ENCODE peak calls at places on chromosomes 6 and 20, in six cellular contexts. X is GM13976, R is RWPE1, L is tibial artery, S is epithelial cell of esophagus, V is cardiac fibroblast. O is an unnamed sample.

GRCh38 chr6:25173951-25174474 is 105.2 kb upstream of the CARMIL1 start:
- DNase-seq in V (peak), S (peak), L (no peak), R (peak), X (no peak), O (peak)

GRCh38 chr6:40874495-40874894 is 164.5 kb downstream of the UNC5CL start:
- DNase-seq in V (no peak), R (no peak), S (peak), L (no peak), X (no peak), O (peak)

GRCh38 chr20:49207071-49207470 is 12.1 kb upstream of the DDX27 start:
- DNase-seq in L (no peak), R (no peak), V (no peak), S (no peak), X (peak), O (no peak)

GRCh38 chr20:17854307-17854903 is 114.2 kb downstream of the SNX5 start:
- DNase-seq in X (no peak), S (peak), V (peak), L (no peak), R (peak), O (peak)

GRCh38 chr20:50578778-50579165 is 68.6 kb downstream of the PTPN1 start:
- DNase-seq in X (no peak), L (peak), V (no peak), R (no peak), S (no peak), O (no peak)

GRCh38 chr6:136866872-136867416 is 44.6 kb downstream of the PEX7 start:
- DNase-seq in V (peak), X (no peak), S (no peak), L (no peak), R (no peak), O (no peak)

GRCh38 chr20:2151805-2152727 is 50.4 kb downstream of the STK35 start:
- DNase-seq in X (no peak), S (peak), R (peak), L (no peak), V (peak), O (peak)

GRCh38 chr6:75306074-75306473 is 21.5 kb upstream of the TMEM30A start:
- DNase-seq in R (no peak), V (peak), X (no peak), L (no peak), S (no peak), O (no peak)

GRCh38 chr6:75349262-75349984 is 64.8 kb upstream of the TMEM30A start:
- DNase-seq in X (peak), L (no peak), V (peak), S (peak), R (no peak), O (peak)

GRCh38 chr20:64102647-64103354 is 4.6 kb downstream of the NPBWR2 start:
- DNase-seq in S (no peak), V (no peak), R (no peak), X (no peak), L (no peak), O (no peak)

GRCh38 chr6:25042984-25043725 is 107.4 kb upstream of the RIPOR2 start:
- DNase-seq in L (no peak), R (no peak), X (no peak), V (no peak), S (no peak), O (no peak)

GRCh38 chr6:56222509-56222908 is 24.9 kb downstream of the COL21A1 start:
- DNase-seq in V (peak), R (no peak), S (no peak), L (no peak), X (no peak), O (no peak)

GRCh38 chr6:112235956-112236355 is 18.4 kb downstream of the LAMA4 start:
- DNase-seq in R (no peak), V (peak), X (no peak), L (no peak), S (peak), O (peak)

GRCh38 chr6:27157461-27158315 is 89.8 kb upstream of the PRSS16 start:
- DNase-seq in V (peak), L (peak), X (peak), R (no peak), S (peak), O (peak)

GRCh38 chr6:55902796-55903195 is 27.4 kb upstream of the BMP5 start:
- DNase-seq in X (no peak), V (peak), L (no peak), R (no peak), S (no peak), O (peak)

GRCh38 chr6:90083891-90084290 is 189.6 kb downstream of the GJA10 start:
- DNase-seq in R (no peak), S (no peak), V (no peak), L (no peak), X (peak), O (no peak)

GRCh38 chr6:166862978-166863530 is 93.3 kb downstream of the RNASET2 start:
- DNase-seq in V (no peak), R (no peak), S (no peak), X (no peak), L (no peak), O (no peak)

GRCh38 chr6:20770776-20771175 is 236.5 kb downstream of the CDKAL1 start:
- DNase-seq in S (peak), X (no peak), R (no peak), V (no peak), L (no peak), O (no peak)

GRCh38 chr6:44667226-44667625 is 279.7 kb downstream of the CDC5L start:
- DNase-seq in R (no peak), L (no peak), S (no peak), X (no peak), V (peak), O (peak)

GRCh38 chr6:26299286-26300042 is 65.5 kb upstream of the BTN3A2 start:
- DNase-seq in S (no peak), L (no peak), V (no peak), R (no peak), X (no peak), O (no peak)

GRCh38 chr6:39861663-39862062 is 69.5 kb downstream of the DAAM2 start:
- DNase-seq in R (no peak), V (no peak), X (no peak), L (no peak), S (no peak), O (no peak)

GRCh38 chr6:9095671-9096260 is 660.4 kb upstream of the SLC35B3 start:
- DNase-seq in R (no peak), L (no peak), S (no peak), X (no peak), V (no peak), O (no peak)

GRCh38 chr20:54681869-54682268 is 206.5 kb downstream of the DOK5 start:
- DNase-seq in S (no peak), V (no peak), R (no peak), L (no peak), X (no peak), O (no peak)

GRCh38 chr6:53347921-53348435 is 772 bp downstream of the ELOVL5 start:
- DNase-seq in V (peak), X (peak), R (peak), S (peak), L (peak), O (peak)

GRCh38 chr20:51628533-51629398 is 86.2 kb upstream of the NFATC2 start:
- DNase-seq in R (no peak), V (peak), S (peak), L (no peak), X (no peak), O (no peak)

GRCh38 chr6:4806308-4807190 is 30.3 kb downstream of the CDYL start:
- DNase-seq in S (peak), X (no peak), R (no peak), V (peak), L (no peak), O (no peak)

GRCh38 chr6:6610031-6610591 is 21.6 kb downstream of the LY86 start:
- DNase-seq in X (peak), S (no peak), V (no peak), R (no peak), L (no peak), O (no peak)

GRCh38 chr6:11043961-11044711 is at the start of gene ELOVL2:
- DNase-seq in L (no peak), S (peak), V (peak), X (peak), R (peak), O (no peak)
- TF ChIP-seq CTCF in L (no peak), S (peak), V (peak), X (peak), R (peak), O (peak)

DNA sequence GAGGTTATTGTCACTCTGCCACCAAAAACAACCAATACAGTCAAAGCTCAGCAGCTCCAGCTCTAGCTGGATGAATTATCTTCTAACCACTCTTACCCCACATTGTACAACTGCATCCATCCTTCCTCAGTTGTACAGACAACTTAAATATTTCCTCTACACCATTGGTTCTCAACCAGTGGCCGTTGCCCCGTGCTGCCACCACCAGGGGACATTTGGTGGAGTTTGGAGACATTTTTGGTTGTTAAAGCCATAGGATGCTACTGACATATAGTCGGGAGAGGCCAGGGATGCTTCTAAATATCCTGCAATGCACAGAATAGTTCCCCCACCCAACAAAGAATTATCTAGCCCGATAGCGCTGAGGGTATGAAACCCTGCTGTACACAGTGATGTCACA is 59.3 kb downstream of the SHLD1 start:
- DNase-seq in R (no peak), V (no peak), L (no peak), S (no peak), X (no peak), O (no peak)
- TF ChIP-seq CTCF in R (no peak), V (no peak), L (no peak), S (no peak), X (no peak), O (no peak)

DNA sequence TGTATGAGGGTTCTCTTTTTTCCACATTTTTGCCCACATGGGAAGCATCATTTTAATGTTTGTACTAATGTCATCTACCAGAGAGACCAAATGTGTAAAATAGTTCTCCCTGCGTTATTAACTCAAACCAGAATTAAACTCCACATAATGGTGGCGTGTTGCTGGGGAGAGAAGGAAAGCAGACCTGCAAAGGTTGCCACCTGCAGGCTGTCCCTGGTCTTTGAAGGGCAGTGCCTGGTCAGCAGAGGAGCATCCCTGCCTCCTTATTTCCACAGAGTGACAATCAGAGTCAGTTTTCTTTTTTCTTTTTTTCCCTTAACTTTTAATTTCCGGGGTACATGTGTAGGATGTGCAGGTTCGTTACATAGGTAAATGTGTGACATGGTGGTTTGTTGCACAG is 214.5 kb downstream of the TBX18 start:
- DNase-seq in X (no peak), V (no peak), R (no peak), S (no peak), L (no peak), O (peak)
- TF ChIP-seq CTCF in X (no peak), V (no peak), R (no peak), S (no peak), L (no peak), O (no peak)

GRCh38 chr6:94323853-94324252 is 904.5 kb upstream of the EPHA7 start:
- DNase-seq in V (no peak), X (no peak), L (no peak), S (no peak), R (no peak), O (peak)
- TF ChIP-seq CTCF in V (no peak), X (peak), L (no peak), S (no peak), R (no peak), O (no peak)

DNA sequence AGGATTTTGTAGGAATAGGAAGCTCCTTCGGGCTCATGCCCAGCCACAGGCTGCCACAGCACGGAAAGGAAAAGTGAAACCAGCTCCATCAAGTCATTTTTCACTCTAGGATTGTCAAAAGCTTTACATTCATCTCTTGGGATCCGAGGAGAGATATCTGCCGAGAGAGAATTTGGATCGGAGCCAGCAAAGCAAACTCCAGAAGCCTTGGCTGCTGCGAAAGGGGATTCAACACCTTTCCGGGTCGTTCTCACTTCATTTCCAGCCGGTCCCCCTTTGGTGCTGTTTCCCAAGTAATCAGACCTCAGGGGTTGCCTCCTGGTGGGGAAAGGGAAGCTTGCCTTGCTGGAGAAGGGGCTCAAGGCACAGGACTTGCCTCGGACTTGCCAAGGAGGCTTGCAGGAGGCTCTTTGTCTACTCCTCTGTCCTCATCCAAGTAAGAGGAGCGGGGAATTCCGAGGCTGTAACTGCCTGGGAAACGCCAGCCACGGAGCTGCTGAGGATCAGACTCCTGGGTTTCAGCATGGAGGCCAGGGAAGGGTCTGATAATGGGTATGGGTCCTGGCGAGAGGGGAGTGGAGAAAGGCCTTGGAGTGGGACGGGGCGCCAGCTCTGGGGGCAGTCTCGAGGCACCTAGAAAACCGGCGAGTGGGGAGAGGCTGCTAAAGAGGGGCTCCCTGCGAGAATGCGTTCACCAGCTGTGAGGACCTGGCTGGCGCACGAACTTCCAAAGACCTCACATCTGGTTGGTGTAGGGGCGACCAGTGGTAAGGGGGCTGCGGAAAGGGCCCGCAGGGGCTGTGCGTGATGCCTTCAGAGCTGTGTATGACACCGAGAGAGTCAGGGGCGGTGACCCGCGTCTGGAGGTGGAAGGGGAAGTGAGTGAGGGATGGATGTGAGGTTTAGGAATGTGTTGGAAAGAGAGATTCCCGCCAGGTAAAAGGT is 702 bp downstream of the ETV7 start:
- DNase-seq in R (peak), L (no peak), V (peak), S (peak), X (peak), O (peak)
- TF ChIP-seq CTCF in R (no peak), L (peak), V (no peak), S (no peak), X (no peak), O (no peak)

O was measured in MCF 10A.